ENCODE peak calls at places on chromosomes 4 and X, in four cellular contexts. R, O, L and A are unnamed samples.

GRCh38 chr4:108166441-108167315 is 2.1 kb downstream of the LEF1 start:
- DNase-seq in R (peak), O (peak), L (no peak), A (no peak)

GRCh38 chrX:38332505-38332904 is 5.2 kb upstream of the RPGR start:
- DNase-seq in R (no peak), O (no peak), L (no peak), A (no peak)

GRCh38 chrX:44344194-44344593 is 722 bp upstream of the EFHC2 start:
- DNase-seq in R (no peak), O (no peak), L (no peak), A (peak)

GRCh38 chr4:47274931-47275330 is 188.6 kb downstream of the COMMD8 start:
- DNase-seq in R (no peak), O (no peak), L (no peak), A (no peak)

GRCh38 chr4:3291969-3292570 is 751 bp upstream of the RGS12 start:
- DNase-seq in R (peak), O (peak), L (peak), A (no peak)

GRCh38 chrX:44874481-44875184 is 1.6 kb downstream of the KDM6A start:
- DNase-seq in R (peak), O (no peak), L (peak), A (peak)

GRCh38 chr4:4912155-4912554 is 52.7 kb downstream of the MSX1 start:
- DNase-seq in R (no peak), O (no peak), L (no peak), A (no peak)

GRCh38 chr4:87806520-87806919 is 7.2 kb downstream of the IBSP start:
- DNase-seq in R (peak), O (no peak), L (peak), A (no peak)

GRCh38 chr4:183876268-183876934 is 28.7 kb upstream of the STOX2 start:
- DNase-seq in R (peak), O (no peak), L (peak), A (no peak)

GRCh38 chr4:107380190-107380589 is 339.8 kb downstream of the PAPSS1 start:
- DNase-seq in R (no peak), O (no peak), L (no peak), A (no peak)

GRCh38 chr4:30950737-30951136 is 230.6 kb downstream of the PCDH7 start:
- DNase-seq in R (no peak), O (no peak), L (peak), A (peak)

GRCh38 chr4:147094228-147094627 is 148.6 kb upstream of the TTC29 start:
- DNase-seq in R (no peak), O (no peak), L (no peak), A (no peak)

GRCh38 chr4:156536661-156537060 is 434.9 kb downstream of the PDGFC start:
- DNase-seq in R (no peak), O (no peak), L (peak), A (no peak)

GRCh38 chrX:45715787-45716186 is 515.1 kb upstream of the DIPK2B start:
- DNase-seq in R (no peak), O (no peak), L (peak), A (no peak)

GRCh38 chr4:1658146-1658545 is 26.0 kb downstream of the FAM53A start:
- DNase-seq in R (no peak), O (no peak), L (no peak), A (no peak)

GRCh38 chr4:176548571-176548970 is 228.8 kb downstream of the SPCS3 start:
- DNase-seq in R (peak), O (no peak), L (peak), A (no peak)

GRCh38 chr4:65971686-65972085 is 301.4 kb upstream of the EPHA5 start:
- DNase-seq in R (no peak), O (no peak), L (no peak), A (no peak)

GRCh38 chr4:90246841-90247240 is 119.6 kb downstream of the CCSER1 start:
- DNase-seq in R (no peak), O (no peak), L (peak), A (no peak)

GRCh38 chr4:173517781-173518371 is 12.2 kb downstream of the HAND2 start:
- DNase-seq in R (no peak), O (peak), L (no peak), A (no peak)

GRCh38 chr4:173521474-173522159 is 8.4 kb downstream of the HAND2 start:
- DNase-seq in R (no peak), O (peak), L (no peak), A (no peak)

GRCh38 chr4:173520921-173521473 is 9.0 kb downstream of the HAND2 start:
- DNase-seq in R (no peak), O (no peak), L (no peak), A (no peak)

GRCh38 chr4:173518419-173519102 is 11.5 kb downstream of the HAND2 start:
- DNase-seq in R (no peak), O (peak), L (no peak), A (no peak)

GRCh38 chr4:173519130-173520101 is 10.6 kb downstream of the HAND2 start:
- DNase-seq in R (no peak), O (peak), L (no peak), A (no peak)
- TF ChIP-seq EZH2 in R (peak), O (peak), L (peak), A (no peak)

GRCh38 chrX:110851780-110852179 is 56.2 kb upstream of the CHRDL1 start:
- DNase-seq in R (peak), O (no peak), L (peak), A (no peak)

GRCh38 chrX:110847334-110847733 is 51.7 kb upstream of the CHRDL1 start:
- DNase-seq in R (peak), O (no peak), L (peak), A (peak)

GRCh38 chrX:110846071-110846470 is 50.5 kb upstream of the CHRDL1 start:
- DNase-seq in R (no peak), O (no peak), L (no peak), A (no peak)
- H3K4me3 ChIP-seq in R (no peak), O (no peak), L (no peak), A (no peak)

DNA sequence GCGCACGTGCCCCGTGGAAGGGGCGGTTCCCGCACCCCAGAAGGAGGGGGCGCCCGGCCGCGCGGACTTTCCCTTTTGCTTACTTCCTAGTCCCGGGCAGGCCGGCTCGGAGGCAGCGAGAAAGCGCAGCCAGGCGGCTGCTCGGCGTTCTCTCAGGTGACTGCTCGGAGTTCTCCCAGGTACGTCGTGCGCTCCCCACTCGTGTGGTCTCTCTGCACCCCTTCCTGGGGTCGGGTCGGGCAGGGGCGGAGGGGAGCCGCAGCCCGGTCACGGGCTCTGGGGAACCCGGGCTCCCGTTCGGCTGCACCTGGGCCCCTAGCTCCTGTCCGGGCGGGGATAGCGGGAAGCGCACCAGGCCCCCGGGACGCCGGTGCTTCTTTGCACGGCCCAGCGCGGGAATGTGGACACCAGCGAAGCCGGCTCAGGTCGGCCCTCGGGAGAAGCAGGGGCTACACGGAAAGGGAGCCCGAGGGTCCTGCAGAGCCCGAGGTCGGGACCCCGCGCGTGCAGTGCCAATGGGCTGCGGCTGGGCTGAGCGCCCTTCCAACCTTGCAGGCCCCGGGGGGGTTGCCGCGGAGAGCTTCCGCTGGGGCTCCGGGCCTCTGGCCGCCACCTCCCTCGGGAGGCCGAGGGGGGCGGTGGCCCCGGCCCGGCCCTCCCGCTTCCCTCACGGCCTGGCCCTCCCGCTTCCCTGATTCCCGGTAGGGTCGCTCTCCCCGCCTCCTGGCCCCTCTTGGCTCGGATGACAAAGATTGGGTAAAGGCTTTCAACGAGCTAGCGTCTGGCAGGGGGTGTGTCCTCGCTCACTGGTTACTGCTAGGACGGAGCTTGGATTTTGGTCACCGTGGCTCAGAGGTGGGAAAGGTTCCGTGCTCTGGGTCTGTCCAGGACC is at the start of gene TLR2:
- DNase-seq in R (no peak), O (peak), L (peak), A (peak)
- TF ChIP-seq EZH2 in R (peak), O (peak), L (no peak), A (no peak)

GRCh38 chr4:38665846-38666490 is 2.0 kb downstream of the KLF3 start:
- DNase-seq in R (no peak), O (no peak), L (no peak), A (no peak)
- H3K4me3 ChIP-seq in R (peak), O (peak), L (peak), A (peak)

DNA sequence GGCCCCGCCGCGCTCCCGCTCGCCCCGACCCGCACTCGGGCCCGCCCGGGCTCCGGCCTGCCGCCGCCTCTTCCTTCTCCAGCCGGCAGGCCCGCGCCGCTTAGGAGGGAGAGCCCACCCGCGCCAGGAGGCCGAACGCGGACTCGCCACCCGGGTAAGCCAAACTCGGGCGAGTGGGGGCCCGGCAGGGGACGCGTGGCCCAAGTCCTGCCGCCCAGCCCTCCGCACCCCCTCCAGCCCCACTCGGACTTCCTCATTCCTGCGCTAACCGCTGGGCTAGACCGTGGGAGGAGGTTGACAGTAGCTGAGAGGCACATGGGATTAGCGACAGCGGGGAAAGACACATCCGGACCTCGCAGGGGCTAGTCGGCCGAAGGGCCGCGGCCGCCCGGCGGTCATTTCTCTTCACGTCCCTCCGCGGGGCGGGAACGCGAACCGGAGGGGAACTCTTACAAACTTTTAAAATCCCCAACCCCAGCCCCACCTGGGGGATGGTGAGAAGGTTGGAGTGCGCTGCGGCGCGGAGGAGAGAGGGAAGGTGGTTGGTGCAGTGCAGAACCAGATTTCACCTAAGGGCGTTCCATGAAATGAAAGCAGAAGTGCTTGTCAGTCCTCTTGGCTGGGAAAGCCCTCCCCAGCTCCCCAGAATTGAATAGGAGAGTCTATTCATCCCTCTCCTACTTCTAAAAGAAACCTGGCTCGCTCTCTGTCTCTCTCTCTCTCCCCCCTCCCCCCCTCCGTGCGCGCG is 650 bp downstream of the NFKB1 start:
- DNase-seq in R (peak), O (no peak), L (peak), A (peak)
- TF ChIP-seq EZH2 in R (no peak), O (no peak), L (no peak), A (no peak)

GRCh38 chrX:140710710-140711109 is 1.2 kb downstream of the LINC00632 start:
- DNase-seq in R (peak), O (no peak), L (no peak), A (no peak)
- H3K4me3 ChIP-seq in R (peak), O (no peak), L (no peak), A (no peak)